ENCODE peak calls at places on chromosome 17, in four cellular contexts. T is GM12878, M is A549, J is K562. X is an unnamed sample. For H3K4me1, the result is how much of the 10 kb centered on the place peaks cover.

GRCh38 chr17:61411114-61411943 is 11.7 kb downstream of the TBX2 start:
- DNase-seq in T (no peak), J (no peak), M (peak), X (peak)

GRCh38 chr17:42895185-42895555 is 5.4 kb upstream of the G6PC1 start:
- DNase-seq in T (no peak), J (no peak), M (peak), X (peak)

GRCh38 chr17:50649042-50649908 is 14.6 kb downstream of the ABCC3 start:
- DNase-seq in M (peak), T (no peak), J (no peak), X (no peak)

GRCh38 chr17:73722163-73722562 is 77.9 kb upstream of the SDK2 start:
- DNase-seq in J (no peak), M (no peak), T (no peak), X (no peak)

GRCh38 chr17:49022391-49022941 is 25.3 kb downstream of the IGF2BP1 start:
- DNase-seq in T (no peak), M (peak), J (no peak), X (no peak)

GRCh38 chr17:14201595-14201994 is 35.1 kb downstream of the CDRT15 start:
- DNase-seq in T (no peak), M (no peak), J (no peak), X (peak)

GRCh38 chr17:37388266-37388665 is 12.5 kb downstream of the C17orf78 start:
- DNase-seq in M (no peak), T (no peak), J (no peak), X (no peak)

GRCh38 chr17:74012465-74012864 is 191.0 kb upstream of the RPL38 start:
- DNase-seq in M (no peak), T (no peak), J (no peak), X (no peak)

GRCh38 chr17:48623583-48623982 is 2.6 kb downstream of the HOXB9 start:
- DNase-seq in T (no peak), J (no peak), M (no peak), X (no peak)

GRCh38 chr17:3639981-3640596 is 3.5 kb downstream of the CTNS start:
- DNase-seq in J (peak), T (no peak), M (no peak), X (no peak)

GRCh38 chr17:16381496-16381820 is 567 bp downstream of the UBB start:
- DNase-seq in T (no peak), M (no peak), J (no peak), X (no peak)

GRCh38 chr17:64688481-64688880 is 26.4 kb upstream of the SMURF2 start:
- DNase-seq in T (no peak), M (no peak), J (no peak), X (no peak)

GRCh38 chr17:64687959-64688358 is 25.9 kb upstream of the SMURF2 start:
- DNase-seq in M (no peak), J (no peak), T (no peak), X (no peak)

GRCh38 chr17:64686705-64687104 is 24.6 kb upstream of the SMURF2 start:
- DNase-seq in J (no peak), M (no peak), T (no peak), X (peak)

GRCh38 chr17:64687376-64687775 is 25.3 kb upstream of the SMURF2 start:
- DNase-seq in T (no peak), M (no peak), J (no peak), X (no peak)

GRCh38 chr17:64689106-64689505 is 27.0 kb upstream of the SMURF2 start:
- DNase-seq in J (no peak), T (no peak), M (no peak), X (no peak)
- TF ChIP-seq EP300 in J (no peak), T (no peak), M (no peak), X (no peak)

GRCh38 chr17:77458202-77459017 is 317.6 kb downstream of the SEC14L1 start:
- DNase-seq in T (no peak), M (no peak), J (no peak), X (no peak)
- H3K4me1 ChIP-seq in T (half or more), M (under half), J (under half), X (under half)

DNA sequence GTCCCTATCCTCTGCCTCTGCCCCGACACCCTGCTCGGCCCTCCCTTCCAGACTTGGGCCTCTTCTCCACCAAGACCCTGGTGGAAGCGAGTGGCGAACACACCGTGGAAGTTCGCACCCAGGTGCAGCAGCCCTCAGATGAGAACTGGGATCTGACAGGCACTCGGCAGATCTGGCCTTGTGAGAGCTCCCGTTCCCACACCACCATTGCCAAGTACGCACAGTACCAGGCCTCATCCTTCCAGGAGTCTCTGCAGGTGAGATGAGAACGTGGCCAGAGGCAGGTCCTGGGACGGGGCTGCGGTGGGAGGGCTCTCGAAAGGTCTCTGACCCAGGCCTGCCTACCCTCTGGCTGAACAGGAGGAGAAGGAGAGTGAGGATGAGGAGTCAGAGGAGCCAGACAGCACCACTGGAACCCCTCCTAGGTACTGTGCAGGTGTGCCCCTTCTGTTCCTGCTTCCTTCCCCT is 3.9 kb upstream of the TMEM88 start:
- DNase-seq in T (no peak), M (no peak), J (no peak), X (no peak)
- TF ChIP-seq POLR2A in T (no peak), M (no peak), J (no peak), X (no peak)

GRCh38 chr17:82297280-82297803 is 20.1 kb downstream of the CD7 start:
- DNase-seq in J (peak), M (peak), T (peak), X (peak)
- TF ChIP-seq EP300 in J (no peak), M (peak), T (peak), X (peak)

GRCh38 chr17:78335176-78335575 is 24.7 kb downstream of the SOCS3 start:
- DNase-seq in T (no peak), J (no peak), M (no peak), X (no peak)

GRCh38 chr17:78341559-78342437 is 18.1 kb downstream of the SOCS3 start:
- DNase-seq in T (no peak), J (peak), M (peak), X (peak)

GRCh38 chr17:78340183-78340955 is 19.5 kb downstream of the SOCS3 start:
- DNase-seq in T (no peak), J (no peak), M (no peak), X (no peak)

GRCh38 chr17:78337244-78338109 is 22.4 kb downstream of the SOCS3 start:
- DNase-seq in J (no peak), M (peak), T (peak), X (peak)

GRCh38 chr17:78338860-78339259 is 21.0 kb downstream of the SOCS3 start:
- DNase-seq in J (no peak), T (no peak), M (no peak), X (peak)
- H3K4me1 ChIP-seq in J (under half), T (half or more), M (half or more), X (under half)

DNA sequence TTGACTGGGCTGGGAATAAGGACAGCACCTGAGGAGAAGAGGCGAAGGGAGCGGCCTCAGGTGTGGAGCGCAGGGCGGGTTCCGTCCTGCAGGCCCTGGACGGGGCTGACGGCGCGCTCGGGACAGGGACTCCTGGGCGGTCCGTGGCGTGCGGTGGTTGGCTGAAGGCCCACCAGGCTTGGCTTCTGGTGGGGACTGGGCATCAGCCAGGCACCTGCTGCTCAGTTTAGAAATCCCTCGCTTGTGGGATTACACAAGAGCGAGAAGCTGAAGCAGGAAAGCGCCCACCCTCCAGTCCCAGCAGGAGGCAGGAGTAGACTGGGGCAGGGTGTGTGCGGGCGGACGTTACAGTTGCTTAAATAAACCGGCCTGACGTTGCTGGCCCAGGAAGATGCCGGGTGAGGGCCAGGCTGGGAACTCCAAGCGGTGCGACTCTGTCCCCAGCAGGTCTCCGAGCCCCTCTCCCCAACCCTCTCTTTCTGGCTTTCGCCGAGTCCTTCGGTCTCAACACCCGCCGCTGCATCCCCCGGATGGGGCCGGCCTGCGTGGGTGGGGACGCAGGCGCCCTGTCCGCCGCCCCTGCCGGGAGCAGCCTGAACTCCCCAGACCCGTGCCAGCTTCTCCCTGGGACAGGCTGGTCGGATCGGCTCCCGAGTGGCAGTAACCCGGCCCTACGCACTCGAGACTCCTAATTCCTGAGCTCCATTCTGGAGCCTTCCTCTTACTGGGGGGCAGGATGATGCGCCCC is 639 bp downstream of the MIF4GD start:
- DNase-seq in J (peak), M (peak), T (no peak), X (peak)
- TF ChIP-seq POLR2A in J (peak), M (peak), T (peak), X (peak)

X was measured in transverse colon.